ENCODE peak calls at places on chromosomes 7 and 10, in six cellular contexts. X, R, G, M, O and Y are unnamed samples.

GRCh38 chr10:46558411-46559185 is 2.1 kb upstream of the GPRIN2 start:
- DNase-seq in O (peak), M (peak), G (no peak), R (peak), X (no peak), Y (no peak)

GRCh38 chr10:97332586-97333350 is 1.8 kb downstream of the FRAT2 start:
- DNase-seq in M (peak), G (no peak), X (peak), R (peak), O (no peak), Y (peak)

GRCh38 chr7:92766461-92767003 is 69.8 kb downstream of the CDK6 start:
- DNase-seq in G (no peak), O (no peak), X (no peak), R (no peak), M (no peak), Y (peak)

GRCh38 chr10:327889-328809 is 192.9 kb downstream of the ZMYND11 start:
- DNase-seq in G (no peak), M (no peak), O (no peak), X (no peak), R (no peak), Y (no peak)

GRCh38 chr7:74604326-74605020 is 53.0 kb upstream of the GTF2I start:
- DNase-seq in G (no peak), R (no peak), O (peak), X (no peak), M (peak), Y (no peak)

GRCh38 chr7:100456561-100456957 is 7.5 kb downstream of the SPACDR start:
- DNase-seq in G (no peak), M (no peak), R (peak), O (no peak), X (no peak), Y (no peak)

GRCh38 chr10:113463777-113464176 is 89.1 kb upstream of the HABP2 start:
- DNase-seq in O (no peak), R (no peak), X (no peak), M (no peak), G (no peak), Y (peak)

GRCh38 chr10:61792921-61793320 is 108.6 kb upstream of the ARID5B start:
- DNase-seq in O (no peak), X (no peak), M (no peak), R (no peak), G (no peak), Y (no peak)

GRCh38 chr10:49161411-49161997 is 26.7 kb downstream of the TMEM273 start:
- DNase-seq in R (peak), M (no peak), X (no peak), G (no peak), O (no peak), Y (peak)

GRCh38 chr10:96642973-96643372 is 56.2 kb upstream of the TM9SF3 start:
- DNase-seq in O (peak), M (peak), X (no peak), G (no peak), R (peak), Y (peak)

GRCh38 chr7:91169819-91170218 is 94.4 kb upstream of the FZD1 start:
- DNase-seq in R (peak), G (no peak), X (no peak), O (no peak), M (no peak), Y (no peak)

GRCh38 chr10:86327954-86328705 is 38.5 kb downstream of the GRID1 start:
- DNase-seq in X (no peak), G (no peak), R (no peak), M (no peak), O (peak), Y (no peak)

GRCh38 chr10:60955957-60956425 is 12.0 kb upstream of the RHOBTB1 start:
- DNase-seq in R (no peak), G (no peak), M (no peak), O (no peak), X (no peak), Y (peak)

GRCh38 chr7:148738737-148739535 is 40.2 kb downstream of the CUL1 start:
- DNase-seq in R (no peak), O (no peak), M (no peak), X (no peak), G (no peak), Y (no peak)

GRCh38 chr7:132930881-132931280 is 151.0 kb downstream of the CHCHD3 start:
- DNase-seq in G (no peak), R (peak), M (no peak), O (no peak), X (no peak), Y (no peak)

GRCh38 chr7:134823400-134823799 is 44.0 kb downstream of the CALD1 start:
- DNase-seq in X (no peak), R (no peak), O (no peak), M (no peak), G (no peak), Y (peak)

GRCh38 chr10:25175527-25176420 is 973 bp downstream of the GPR158 start:
- DNase-seq in G (no peak), X (no peak), R (peak), O (peak), M (no peak), Y (peak)

GRCh38 chr10:60208676-60209269 is 180.9 kb downstream of the ANK3 start:
- DNase-seq in G (no peak), X (no peak), O (no peak), R (no peak), M (no peak), Y (peak)

GRCh38 chr7:117011419-117012260 is 58.3 kb downstream of the ST7 start:
- DNase-seq in M (no peak), R (no peak), G (peak), X (no peak), O (no peak), Y (no peak)

GRCh38 chr7:111364413-111364812 is 197.9 kb downstream of the IMMP2L start:
- DNase-seq in O (no peak), R (no peak), M (no peak), X (no peak), G (no peak), Y (peak)

GRCh38 chr7:6157685-6158423 is 114.6 kb downstream of the CYTH3 start:
- DNase-seq in M (no peak), O (no peak), R (no peak), G (no peak), X (no peak), Y (no peak)

GRCh38 chr7:68216046-68216445 is 1219.4 kb downstream of the TYW1 start:
- DNase-seq in X (peak), G (no peak), M (no peak), O (no peak), R (no peak), Y (no peak)

GRCh38 chr7:41711283-41712064 is 8.6 kb upstream of the INHBA start:
- DNase-seq in G (no peak), M (no peak), O (no peak), X (no peak), R (peak), Y (no peak)

GRCh38 chr10:36712695-36713094 is 412.7 kb upstream of the ANKRD30A start:
- DNase-seq in R (no peak), G (no peak), O (no peak), M (no peak), X (no peak), Y (peak)

GRCh38 chr10:43667317-43667731 is 18.6 kb upstream of the ZNF32 start:
- DNase-seq in M (peak), X (no peak), G (no peak), O (no peak), R (peak), Y (peak)

GRCh38 chr10:99682752-99683151 is 23.4 kb downstream of the ENTPD7 start:
- DNase-seq in X (no peak), M (no peak), O (no peak), G (no peak), R (no peak), Y (no peak)

GRCh38 chr7:51325231-51325630 is 8.6 kb upstream of the COBL start:
- DNase-seq in G (no peak), O (no peak), X (no peak), R (peak), M (no peak), Y (no peak)

GRCh38 chr10:76085773-76086570 is 654.5 kb downstream of the LRMDA start:
- DNase-seq in O (no peak), M (no peak), X (no peak), G (no peak), R (no peak), Y (no peak)

GRCh38 chr7:99248391-99249067 is 24.1 kb upstream of the MYH16 start:
- DNase-seq in X (no peak), R (no peak), O (no peak), G (no peak), M (no peak), Y (no peak)

GRCh38 chr10:130739016-130739756 is 572.3 kb downstream of the TCERG1L start:
- DNase-seq in G (no peak), O (no peak), X (no peak), M (no peak), R (no peak), Y (no peak)

GRCh38 chr7:130426541-130426940 is 14.3 kb downstream of the CEP41 start:
- DNase-seq in R (no peak), G (no peak), X (no peak), M (no peak), O (no peak), Y (no peak)

GRCh38 chr10:12984165-12984747 is 17.3 kb downstream of the CCDC3 start:
- DNase-seq in R (no peak), X (no peak), M (no peak), G (no peak), O (no peak), Y (peak)

GRCh38 chr7:1738956-1739355 is 68.9 kb downstream of the ELFN1 start:
- DNase-seq in X (no peak), G (no peak), R (no peak), O (no peak), M (no peak), Y (no peak)
- H3K4me3 ChIP-seq in X (no peak), G (no peak), R (no peak), O (no peak), M (no peak), Y (no peak)

DNA sequence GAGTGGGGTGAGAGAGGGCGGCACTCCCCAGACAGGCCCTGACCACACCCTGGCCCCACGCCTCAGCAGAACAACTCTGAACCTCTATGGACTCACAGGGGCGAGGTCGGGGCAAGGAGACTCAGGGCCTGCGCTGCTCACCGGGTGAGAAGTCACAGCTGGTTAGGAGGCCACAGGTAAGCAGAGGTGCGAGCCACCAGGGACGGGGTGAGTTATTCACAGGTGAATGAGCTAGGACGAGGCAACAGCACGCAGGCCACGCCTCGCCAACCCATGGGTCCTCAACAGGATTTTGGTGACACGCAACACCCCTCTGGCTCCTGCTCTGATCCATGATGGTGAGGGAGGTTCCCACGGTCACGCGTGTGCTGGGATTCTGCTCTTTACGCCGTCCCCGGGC is 202.5 kb downstream of the ADARB2 start:
- DNase-seq in M (no peak), O (no peak), R (no peak), G (no peak), X (no peak), Y (no peak)
- H3K4me3 ChIP-seq in M (no peak), O (no peak), R (no peak), G (no peak), X (no peak), Y (no peak)

GRCh38 chr10:109824206-109824605 is 99.1 kb downstream of the XPNPEP1 start:
- DNase-seq in G (no peak), O (no peak), M (no peak), X (no peak), R (no peak), Y (no peak)
- H3K4me3 ChIP-seq in G (no peak), O (no peak), M (no peak), X (no peak), R (no peak), Y (no peak)

GRCh38 chr10:72295330-72295910 is 21.7 kb downstream of the DDIT4 start:
- DNase-seq in R (no peak), G (no peak), X (no peak), O (no peak), M (no peak), Y (no peak)
- H3K4me3 ChIP-seq in R (no peak), G (no peak), X (no peak), O (no peak), M (no peak), Y (no peak)

DNA sequence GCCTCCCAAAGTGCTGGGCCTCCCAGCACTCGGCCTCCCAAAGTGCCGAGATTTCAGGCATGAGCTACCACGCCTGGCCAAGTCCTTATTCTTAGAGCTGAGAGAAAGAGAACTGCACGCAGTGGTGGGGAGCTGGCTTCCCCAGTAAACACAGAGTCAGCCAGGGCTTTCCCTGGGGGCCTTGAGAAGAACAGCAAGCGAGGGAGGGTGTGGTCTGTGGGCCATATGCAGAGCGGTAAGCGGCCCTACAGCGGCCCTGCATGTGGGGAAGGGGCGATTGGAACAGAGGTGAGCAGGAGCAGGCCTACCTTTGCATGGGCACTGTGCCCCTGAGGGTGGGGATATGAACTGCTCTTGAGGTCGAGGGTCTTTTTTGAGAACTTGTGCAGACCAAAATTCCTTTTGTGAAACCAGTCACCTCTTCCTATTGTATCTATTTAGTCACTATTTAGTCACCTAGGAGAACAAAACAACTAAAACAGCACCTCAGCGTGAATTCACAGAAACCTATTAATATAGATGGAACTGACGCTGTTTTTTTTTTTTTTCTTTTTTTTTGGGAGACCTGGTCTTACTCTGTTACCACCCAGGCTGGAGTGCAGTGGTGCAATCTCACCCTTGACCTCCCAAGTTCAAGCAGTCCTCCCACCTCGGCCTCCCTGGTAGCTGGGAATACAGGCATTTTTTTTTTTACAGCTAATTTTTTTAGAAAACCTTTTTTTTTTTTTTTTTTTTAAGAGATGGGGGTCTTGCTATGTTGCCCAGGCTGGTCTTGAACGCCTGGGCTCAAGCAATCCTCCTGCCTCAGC is 36.9 kb upstream of the SH2D4B start:
- DNase-seq in X (no peak), O (no peak), M (peak), R (no peak), G (no peak), Y (peak)
- H3K4me3 ChIP-seq in X (no peak), O (no peak), M (peak), R (no peak), G (no peak), Y (no peak)

GRCh38 chr10:69089638-69090599 is 2.0 kb downstream of the SRGN start:
- DNase-seq in M (no peak), R (no peak), G (peak), X (no peak), O (peak), Y (peak)

GRCh38 chr10:69088801-69089501 is 1.0 kb downstream of the SRGN start:
- DNase-seq in M (no peak), R (no peak), G (peak), X (no peak), O (no peak), Y (peak)

GRCh38 chr10:69088471-69088769 is 517 bp downstream of the SRGN start:
- DNase-seq in R (no peak), O (no peak), M (no peak), X (no peak), G (no peak), Y (no peak)

GRCh38 chr10:69092959-69093850 is 5.3 kb downstream of the SRGN start:
- DNase-seq in G (peak), M (peak), R (peak), O (no peak), X (peak), Y (peak)

GRCh38 chr10:69090687-69091450 is 3.0 kb downstream of the SRGN start:
- DNase-seq in M (no peak), O (no peak), X (no peak), R (no peak), G (no peak), Y (peak)
- H3K4me3 ChIP-seq in M (peak), O (no peak), X (no peak), R (no peak), G (peak), Y (no peak)

GRCh38 chr10:127091354-127091753 is 105.0 kb downstream of the INSYN2A start:
- DNase-seq in M (no peak), R (no peak), X (no peak), O (no peak), G (no peak), Y (no peak)

GRCh38 chr10:127090135-127090534 is 106.3 kb downstream of the INSYN2A start:
- DNase-seq in R (peak), X (no peak), O (no peak), M (no peak), G (no peak), Y (no peak)

GRCh38 chr10:127089446-127089845 is 106.9 kb downstream of the INSYN2A start:
- DNase-seq in O (no peak), X (no peak), R (no peak), G (no peak), M (no peak), Y (no peak)

GRCh38 chr10:127094984-127095383 is 101.4 kb downstream of the INSYN2A start:
- DNase-seq in X (no peak), R (no peak), G (no peak), O (no peak), M (no peak), Y (no peak)

DNA sequence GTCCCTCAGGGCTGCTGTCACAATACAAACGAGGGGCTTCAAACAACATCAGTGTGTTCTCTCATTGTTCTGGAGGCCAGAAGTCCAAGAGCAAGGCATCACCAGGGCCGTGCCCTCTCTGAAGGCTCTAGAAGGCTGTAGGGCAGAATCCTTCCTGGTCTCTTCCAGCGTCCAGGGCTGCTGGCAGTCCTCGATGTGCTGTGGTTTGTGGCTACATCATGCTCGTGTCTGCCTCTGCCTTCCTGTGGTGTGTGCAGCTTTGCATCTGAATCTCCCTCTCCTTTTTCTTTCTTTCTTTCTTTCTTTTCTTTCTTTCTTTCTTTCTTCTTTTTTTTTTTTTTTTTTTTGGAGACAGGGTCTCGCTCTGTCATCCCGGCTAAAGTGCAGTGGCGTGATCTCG is 103.5 kb downstream of the INSYN2A start:
- DNase-seq in G (no peak), R (no peak), M (no peak), X (no peak), O (no peak), Y (peak)
- H3K4me3 ChIP-seq in G (no peak), R (no peak), M (no peak), X (no peak), O (no peak), Y (no peak)

GRCh38 chr10:116270691-116271592 is 2.1 kb downstream of the GFRA1 start:
- DNase-seq in X (no peak), G (no peak), M (no peak), R (peak), O (no peak), Y (no peak)
- H3K4me3 ChIP-seq in X (peak), G (no peak), M (peak), R (peak), O (no peak), Y (peak)

GRCh38 chr10:103668351-103669242 is 175.1 kb downstream of the NEURL1 start:
- DNase-seq in X (no peak), G (no peak), O (peak), R (no peak), M (peak), Y (peak)
- H3K4me3 ChIP-seq in X (no peak), G (no peak), O (no peak), R (no peak), M (peak), Y (no peak)